ENCODE peak calls at places on chromosomes 3 and 15, in five cellular contexts. W is CD8-positive, alpha-beta memory T cell; M is effector CD4-positive, alpha-beta T cell; F is coronary artery; Y is fibroblast of lung. O is an unnamed sample.

GRCh38 chr3:187684880-187685279 is 14.7 kb upstream of the SST start:
- DNase-seq in F (no peak), Y (peak; percentile 77), M (no peak), W (no peak), O (no peak)

GRCh38 chr3:126621171-126621570 is 33.8 kb downstream of the TXNRD3 start:
- DNase-seq in Y (peak; percentile 53), M (no peak), W (no peak), F (no peak), O (no peak)

GRCh38 chr3:166283856-166284255 is 446.6 kb upstream of the BCHE start:
- DNase-seq in M (no peak), F (no peak), Y (peak; percentile 94), W (no peak), O (no peak)

GRCh38 chr3:142601713-142602112 is 5.5 kb downstream of the PLS1 start:
- DNase-seq in Y (peak; percentile 18), W (no peak), M (no peak), F (no peak), O (no peak)

GRCh38 chr3:100160516-100160915 is 46.2 kb upstream of the FILIP1L start:
- DNase-seq in W (no peak), Y (peak; percentile 65), F (no peak), M (no peak), O (no peak)

GRCh38 chr3:138943724-138944131 is 3.2 kb downstream of the FOXL2 start:
- DNase-seq in Y (peak; percentile 15), F (peak; percentile 4), W (no peak), M (no peak), O (no peak)

GRCh38 chr3:193962986-193963683 is 172.8 kb upstream of the HES1 start:
- DNase-seq in F (no peak), W (no peak), Y (peak; percentile 80), M (no peak), O (no peak)

GRCh38 chr3:54841461-54841860 is 86.4 kb downstream of the LRTM1 start:
- DNase-seq in M (no peak), W (no peak), Y (no peak), F (no peak), O (no peak)

GRCh38 chr15:49273734-49274318 is 103.8 kb downstream of the GALK2 start:
- DNase-seq in F (no peak), Y (no peak), M (no peak), W (no peak), O (no peak)

GRCh38 chr15:100158368-100158767 is 183.4 kb downstream of the ADAMTS17 start:
- DNase-seq in Y (no peak), M (no peak), F (no peak), W (no peak), O (no peak)

GRCh38 chr15:33382491-33382890 is 71.7 kb downstream of the RYR3 start:
- DNase-seq in M (no peak), Y (no peak), F (no peak), W (no peak), O (no peak)

GRCh38 chr3:9377981-9378380 is 15.1 kb downstream of the THUMPD3 start:
- DNase-seq in M (no peak), W (no peak), F (no peak), Y (no peak), O (no peak)

GRCh38 chr3:133376805-133377204 is 23.1 kb upstream of the BFSP2 start:
- DNase-seq in Y (no peak), M (no peak), W (no peak), F (peak; percentile 12), O (no peak)

GRCh38 chr15:79994651-79995050 is 23.7 kb upstream of the BCL2A1 start:
- DNase-seq in F (no peak), Y (peak; percentile 68), W (no peak), M (no peak), O (no peak)

GRCh38 chr15:56587686-56588085 is 122.7 kb upstream of the MNS1 start:
- DNase-seq in Y (peak; percentile 27), W (no peak), F (no peak), M (no peak), O (no peak)

GRCh38 chr3:30626443-30627181 is 20.2 kb downstream of the TGFBR2 start:
- DNase-seq in F (no peak), W (no peak), M (no peak), Y (peak; percentile 87), O (no peak)

GRCh38 chr3:177448987-177449975 is 252.0 kb upstream of the TBL1XR1 start:
- DNase-seq in M (no peak), Y (peak; percentile 99), F (no peak), W (no peak), O (peak; percentile 67)

GRCh38 chr3:111369953-111370352 is 172.0 kb upstream of the CD96 start:
- DNase-seq in M (no peak), Y (peak; percentile 55), W (no peak), F (no peak), O (no peak)

GRCh38 chr15:28098766-28099554 is at the start of gene OCA2:
- DNase-seq in F (peak; percentile 72), W (peak; percentile 35), M (peak; percentile 48), Y (peak; percentile 50), O (peak; percentile 89)

GRCh38 chr15:48582472-48583235 is 62.9 kb downstream of the FBN1 start:
- DNase-seq in F (no peak), W (no peak), Y (peak; percentile 92), M (no peak), O (no peak)

GRCh38 chr3:171817074-171817748 is 6.9 kb upstream of the PLD1 start:
- DNase-seq in F (no peak), W (no peak), M (no peak), Y (no peak), O (no peak)

GRCh38 chr15:59329570-59330350 is 42.9 kb downstream of the MYO1E start:
- DNase-seq in Y (peak; percentile 97), M (no peak), F (no peak), W (no peak), O (no peak)

GRCh38 chr3:185737020-185737419 is 87.8 kb downstream of the IGF2BP2 start:
- DNase-seq in Y (peak; percentile 59), W (no peak), F (no peak), M (no peak), O (no peak)

GRCh38 chr3:38031022-38031994 is 1.9 kb upstream of the PLCD1 start:
- DNase-seq in W (peak; percentile 40), M (peak; percentile 44), Y (peak; percentile 38), F (peak; percentile 87), O (peak; percentile 89)

GRCh38 chr15:55588070-55588817 is at the start of gene PYGO1:
- DNase-seq in W (peak; percentile 7), M (peak; percentile 5), Y (peak; percentile 74), F (peak; percentile 77), O (peak; percentile 86)

GRCh38 chr15:68200016-68200861 is 4.9 kb downstream of the CALML4 start:
- DNase-seq in M (no peak), F (peak; percentile 58), W (no peak), Y (no peak), O (no peak)

GRCh38 chr3:150370982-150371381 is 37.1 kb upstream of the TSC22D2 start:
- DNase-seq in Y (peak; percentile 38), W (no peak), F (no peak), M (no peak), O (no peak)

GRCh38 chr15:62900071-62900812 is 142.3 kb upstream of the TPM1 start:
- DNase-seq in W (no peak), F (no peak), Y (no peak), M (no peak), O (no peak)

GRCh38 chr15:71588746-71589145 is 221.6 kb upstream of the NR2E3 start:
- DNase-seq in Y (peak; percentile 85), M (no peak), W (no peak), F (no peak), O (no peak)

GRCh38 chr3:16011376-16011775 is 163.1 kb upstream of the GALNT15 start:
- DNase-seq in F (no peak), Y (peak; percentile 70), M (no peak), W (no peak), O (no peak)

GRCh38 chr3:8485943-8486342 is 15.7 kb upstream of the LMCD1 start:
- DNase-seq in M (no peak), F (no peak), W (no peak), Y (no peak), O (no peak)

GRCh38 chr15:25846377-25846776 is 16.8 kb downstream of the ATP10A start:
- DNase-seq in W (no peak), F (no peak), M (peak; percentile 50), Y (no peak), O (no peak)

GRCh38 chr3:196740476-196741400 is 1.1 kb downstream of the PAK2 start:
- DNase-seq in F (no peak), W (no peak), Y (peak; percentile 54), M (peak; percentile 9), O (peak; percentile 61)

GRCh38 chr3:194522579-194523046 is 35.8 kb upstream of the ATP13A3 start:
- DNase-seq in W (no peak), Y (peak; percentile 83), F (no peak), M (no peak), O (no peak)

GRCh38 chr3:124504332-124505059 is 225.8 kb upstream of the UMPS start:
- DNase-seq in F (peak; percentile 86), W (no peak), Y (peak; percentile 80), M (no peak), O (peak; percentile 66)

O was measured in upper lobe of right lung.